ENCODE peak calls at places on chromosomes 12 and 14, in four cellular contexts. K, E, C and A are unnamed samples.

GRCh38 chr14:27040552-27040951 is 442.7 kb upstream of the NOVA1 start:
- DNase-seq in K (no peak), E (no peak), C (no peak), A (no peak)

GRCh38 chr12:28318273-28318672 is 128.0 kb downstream of the CCDC91 start:
- DNase-seq in K (no peak), E (no peak), C (no peak), A (no peak)

GRCh38 chr12:127926004-127926403 is 341.0 kb upstream of the TMEM132C start:
- DNase-seq in K (no peak), E (no peak), C (peak; percentile 6), A (peak; percentile 9)

GRCh38 chr12:92136883-92137582 is 8.6 kb downstream of the BTG1 start:
- DNase-seq in K (peak; percentile 65), E (peak; percentile 97), C (peak; percentile 69), A (no peak)

GRCh38 chr12:47397664-47398281 is 308.1 kb downstream of the RPAP3 start:
- DNase-seq in K (peak; percentile 36), E (peak; percentile 76), C (peak; percentile 95), A (peak; percentile 33)

GRCh38 chr12:107912421-107913004 is 138.0 kb downstream of the ASCL4 start:
- DNase-seq in K (no peak), E (no peak), C (peak; percentile 73), A (peak; percentile 84)

GRCh38 chr14:94126800-94127199 is 2.6 kb downstream of the IFI27L2 start:
- DNase-seq in K (no peak), E (no peak), C (no peak), A (no peak)

GRCh38 chr12:111753144-111753881 is 13.4 kb upstream of the ALDH2 start:
- DNase-seq in K (peak; percentile 53), E (peak; percentile 61), C (peak; percentile 63), A (peak; percentile 73)

GRCh38 chr12:18970603-18971002 is 158.9 kb upstream of the PLEKHA5 start:
- DNase-seq in K (no peak), E (peak; percentile 1), C (no peak), A (no peak)

GRCh38 chr12:87679262-87679661 is 349.9 kb downstream of the C12orf50 start:
- DNase-seq in K (no peak), E (peak; percentile 5), C (no peak), A (no peak)

GRCh38 chr12:99695050-99695449 is 47.5 kb downstream of the GARIN6 start:
- DNase-seq in K (no peak), E (no peak), C (no peak), A (no peak)

GRCh38 chr12:13133886-13134285 is 30.4 kb upstream of the GSG1 start:
- DNase-seq in K (no peak), E (no peak), C (no peak), A (no peak)

GRCh38 chr12:70812124-70812523 is 108.4 kb downstream of the PTPRR start:
- DNase-seq in K (no peak), E (no peak), C (no peak), A (no peak)

GRCh38 chr12:69988601-69989194 is 163.7 kb downstream of the MYRFL start:
- DNase-seq in K (no peak), E (peak; percentile 65), C (no peak), A (no peak)

GRCh38 chr14:43535231-43535838 is 971.7 kb downstream of the FSCB start:
- DNase-seq in K (no peak), E (no peak), C (no peak), A (no peak)

GRCh38 chr12:132217371-132217770 is 73.1 kb downstream of the NOC4L start:
- DNase-seq in K (no peak), E (no peak), C (no peak), A (no peak)

GRCh38 chr14:23610090-23610814 is 25.9 kb upstream of the DHRS2 start:
- DNase-seq in K (peak; percentile 96), E (no peak), C (no peak), A (no peak)

GRCh38 chr12:46944104-46944503 is 118.3 kb upstream of the SLC38A4 start:
- DNase-seq in K (no peak), E (peak; percentile 82), C (peak; percentile 71), A (no peak)

DNA sequence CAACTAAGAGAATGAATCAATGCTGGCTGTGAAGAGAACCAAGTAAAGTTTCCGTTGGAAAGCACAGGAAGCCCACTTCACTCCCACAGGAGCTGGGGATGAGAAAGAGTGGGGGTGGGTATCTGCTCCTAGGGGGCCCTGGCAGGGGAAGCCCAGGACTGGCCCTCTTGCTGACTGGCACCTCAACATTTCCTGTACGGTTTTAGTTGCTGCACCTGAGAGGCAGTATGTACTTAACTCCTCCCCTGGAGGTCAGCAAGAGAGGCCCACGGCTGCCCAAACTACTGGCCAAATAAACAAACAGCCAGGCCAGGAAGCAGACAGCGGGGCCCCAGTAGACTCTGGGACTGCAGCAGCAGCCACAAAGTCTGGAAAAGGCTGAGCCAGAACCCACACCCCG is 33.8 kb upstream of the VWF start:
- DNase-seq in K (peak; percentile 34), E (no peak), C (no peak), A (no peak)
- TF ChIP-seq BHLHE40 in K (no peak), E (no peak), C (no peak), A (no peak)

GRCh38 chr12:7444076-7444475 is at the start of gene CD163L1:
- DNase-seq in K (no peak), E (no peak), C (no peak), A (no peak)
- TF ChIP-seq BHLHE40 in K (no peak), E (no peak), C (no peak), A (no peak)

GRCh38 chr14:74377976-74378690 is 29.9 kb downstream of the VRTN start:
- DNase-seq in K (no peak), E (no peak), C (no peak), A (no peak)
- TF ChIP-seq BHLHE40 in K (no peak), E (no peak), C (no peak), A (no peak)

DNA sequence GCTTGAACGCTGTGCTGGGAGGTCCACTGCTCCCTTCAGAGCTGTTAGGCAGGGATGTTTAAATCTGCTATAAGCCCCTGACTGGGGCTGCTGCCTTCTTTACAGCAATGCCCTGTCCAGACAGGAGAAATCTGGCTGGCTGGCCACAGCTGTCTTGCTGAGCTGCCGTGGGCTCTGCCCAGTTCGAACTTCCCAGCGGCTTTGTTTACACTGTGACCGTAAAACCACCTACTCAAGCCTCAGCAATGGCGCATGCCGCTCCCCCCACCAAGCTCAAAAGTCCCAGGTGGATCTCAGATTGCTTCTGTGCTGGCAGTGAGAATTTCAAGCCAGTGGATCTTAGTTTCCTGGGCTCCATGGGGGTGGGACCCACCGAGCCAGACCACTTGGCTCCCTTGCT is 35.8 kb downstream of the CKAP4 start:
- DNase-seq in K (no peak), E (no peak), C (no peak), A (no peak)
- TF ChIP-seq BHLHE40 in K (no peak), E (no peak), C (no peak), A (no peak)

DNA sequence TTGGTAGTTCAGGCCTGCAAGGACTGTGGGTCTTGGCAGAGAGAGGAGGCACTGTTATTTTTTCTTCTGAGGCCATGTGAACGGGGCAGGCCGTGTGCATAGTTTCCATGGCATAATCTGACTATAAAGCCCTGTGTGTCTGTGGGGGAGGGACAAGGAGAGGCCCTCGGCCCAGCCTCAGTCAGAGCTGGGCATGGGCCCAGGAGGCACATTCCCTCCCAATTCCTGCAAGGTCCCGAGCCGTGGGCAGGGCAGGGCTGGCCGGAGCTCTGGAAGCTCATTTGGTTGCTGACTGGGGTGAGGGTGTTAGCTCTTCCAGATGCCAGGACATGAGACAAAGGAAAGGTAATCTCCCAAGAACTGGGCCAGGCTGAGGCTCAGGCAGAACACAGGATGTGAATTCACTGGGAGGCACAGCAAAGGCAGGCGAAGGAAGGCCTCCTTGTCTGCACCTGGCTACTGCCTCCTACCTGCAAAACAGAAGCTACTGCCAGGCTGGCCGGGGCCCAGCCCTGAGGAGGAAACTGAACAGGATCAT is 22.0 kb upstream of the PLEKHG3 start:
- DNase-seq in K (no peak), E (peak; percentile 38), C (peak; percentile 28), A (no peak)
- TF ChIP-seq BHLHE40 in K (no peak), E (no peak), C (no peak), A (no peak)